ENCODE peak calls at places on chromosomes 2 and 18, in eight cellular contexts. E, M, N, T, U, R, D and Y are unnamed samples.

GRCh38 chr2:187002242-187002641 is 153.3 kb upstream of the ZSWIM2 start:
- DNase-seq in R (no peak), N (no peak), T (no peak), D (no peak), M (no peak), U (no peak), E (no peak), Y (no peak)

GRCh38 chr18:75161629-75162028 is 47.3 kb downstream of the PTGR3 start:
- DNase-seq in D (no peak), N (no peak), T (peak), E (no peak), U (peak), R (no peak), M (peak), Y (peak)

GRCh38 chr18:3262234-3263171 is 570 bp downstream of the MYL12B start:
- DNase-seq in R (no peak), N (no peak), E (no peak), T (peak), U (no peak), D (no peak), M (peak), Y (no peak)

GRCh38 chr18:24270937-24271380 is 126.7 kb downstream of the OSBPL1A start:
- DNase-seq in R (no peak), D (peak), M (peak), U (no peak), T (peak), E (peak), N (no peak), Y (peak)

GRCh38 chr2:65316072-65316471 is 88.4 kb downstream of the ACTR2 start:
- DNase-seq in M (no peak), U (no peak), N (no peak), R (peak), E (no peak), D (peak), T (no peak), Y (no peak)

GRCh38 chr2:109422071-109422757 is 191.6 kb downstream of the SEPTIN10 start:
- DNase-seq in U (no peak), D (no peak), M (no peak), T (no peak), R (no peak), E (no peak), N (no peak), Y (no peak)

GRCh38 chr2:3223080-3223923 is 154.3 kb downstream of the EIPR1 start:
- DNase-seq in D (no peak), M (no peak), U (peak), T (peak), E (no peak), R (no peak), N (no peak), Y (no peak)

GRCh38 chr2:169146220-169146619 is 76.9 kb downstream of the DHRS9 start:
- DNase-seq in D (no peak), M (no peak), U (no peak), N (no peak), E (no peak), R (no peak), T (no peak), Y (no peak)

GRCh38 chr18:77013777-77014525 is 118.6 kb downstream of the MBP start:
- DNase-seq in T (no peak), D (no peak), M (no peak), N (no peak), R (peak), E (no peak), U (no peak), Y (no peak)

GRCh38 chr18:31631526-31631925 is 39.8 kb downstream of the TTR start:
- DNase-seq in M (no peak), N (no peak), T (no peak), E (no peak), D (no peak), U (no peak), R (no peak), Y (no peak)

GRCh38 chr2:208195477-208195876 is 5.6 kb upstream of the C2orf80 start:
- DNase-seq in D (no peak), T (no peak), U (no peak), E (no peak), N (no peak), R (no peak), M (no peak), Y (no peak)

GRCh38 chr2:215900203-215900611 is 113.1 kb downstream of the MREG start:
- DNase-seq in N (no peak), D (peak), M (peak), E (no peak), T (no peak), R (no peak), U (no peak), Y (no peak)

GRCh38 chr2:55601849-55602248 is 15.6 kb downstream of the PPP4R3B start:
- DNase-seq in D (no peak), T (no peak), U (no peak), R (no peak), M (no peak), E (no peak), N (no peak), Y (no peak)

GRCh38 chr18:54957987-54958386 is 1.3 kb downstream of the CCDC68 start:
- DNase-seq in D (no peak), E (no peak), M (no peak), R (no peak), T (no peak), N (no peak), U (no peak), Y (no peak)

GRCh38 chr2:28172114-28172898 is 220.4 kb upstream of the FOSL2 start:
- DNase-seq in N (no peak), U (no peak), D (peak), R (no peak), E (no peak), T (peak), M (no peak), Y (no peak)

GRCh38 chr2:71500426-71501079 is 47.2 kb downstream of the DYSF start:
- DNase-seq in T (peak), M (no peak), U (no peak), D (no peak), R (peak), N (no peak), E (no peak), Y (no peak)

GRCh38 chr2:56286936-56287335 is 103.1 kb downstream of the CCDC85A start:
- DNase-seq in R (no peak), T (peak), M (peak), N (no peak), U (no peak), D (no peak), E (no peak), Y (no peak)

GRCh38 chr2:119433636-119434327 is 2.1 kb downstream of the TMEM37 start:
- DNase-seq in E (no peak), U (no peak), R (no peak), M (no peak), D (no peak), N (no peak), T (no peak), Y (peak)